ENCODE peak calls at places on chromosomes 11 and 22, in eight cellular contexts. R, W, P, I, Q, C, X and A are unnamed samples.
A peak's percentile ranks its signal among the peaks of the same experiment; 100 is the strongest.

GRCh38 chr11:12042215-12042676 is 33.8 kb upstream of the DKK3 start:
- DNase-seq in R (no peak), W (no peak), P (peak; percentile 55), I (no peak), Q (peak; percentile 90), C (no peak), X (no peak), A (no peak)

GRCh38 chr11:5857590-5857989 is at the start of gene OR52E8:
- DNase-seq in R (no peak), W (no peak), P (no peak), I (no peak), Q (no peak), C (no peak), X (no peak), A (no peak)

GRCh38 chr22:30968924-30969531 is at the start of gene TUG1:
- DNase-seq in R (peak; percentile 96), W (peak; percentile 96), P (peak; percentile 98), I (peak; percentile 99), Q (peak; percentile 99), C (peak; percentile 95), X (peak; percentile 93), A (peak; percentile 98)

GRCh38 chr11:94794287-94795168 is 26.4 kb downstream of the AMOTL1 start:
- DNase-seq in R (no peak), W (no peak), P (peak; percentile 95), I (no peak), Q (peak; percentile 74), C (no peak), X (no peak), A (no peak)

GRCh38 chr22:46092646-46093410 is 57.5 kb upstream of the PPARA start:
- DNase-seq in R (no peak), W (no peak), P (no peak), I (no peak), Q (no peak), C (no peak), X (no peak), A (no peak)

GRCh38 chr11:25200925-25201324 is 704.1 kb downstream of the LUZP2 start:
- DNase-seq in R (no peak), W (no peak), P (no peak), I (no peak), Q (no peak), C (no peak), X (no peak), A (no peak)

GRCh38 chr11:30245621-30246020 is 14.8 kb downstream of the FSHB start:
- DNase-seq in R (no peak), W (no peak), P (no peak), I (no peak), Q (no peak), C (no peak), X (no peak), A (no peak)

GRCh38 chr11:69994810-69995209 is 83.3 kb upstream of the ANO1 start:
- DNase-seq in R (no peak), W (no peak), P (no peak), I (no peak), Q (no peak), C (no peak), X (no peak), A (no peak)

GRCh38 chr11:128472128-128473110 is 114.9 kb downstream of the ETS1 start:
- DNase-seq in R (no peak), W (peak; percentile 43), P (no peak), I (no peak), Q (no peak), C (peak; percentile 29), X (no peak), A (no peak)

GRCh38 chr11:75230621-75231020 is 10.0 kb upstream of the TPBGL start:
- DNase-seq in R (no peak), W (no peak), P (no peak), I (peak; percentile 1), Q (no peak), C (no peak), X (no peak), A (no peak)

GRCh38 chr11:44270403-44271192 is 39.3 kb downstream of the ALX4 start:
- DNase-seq in R (no peak), W (no peak), P (no peak), I (peak; percentile 36), Q (no peak), C (no peak), X (no peak), A (no peak)

GRCh38 chr11:11252403-11252802 is 100.6 kb downstream of the CSNK2A3 start:
- DNase-seq in R (no peak), W (no peak), P (no peak), I (no peak), Q (no peak), C (no peak), X (no peak), A (no peak)

GRCh38 chr22:48498526-48499331 is 1328.9 kb downstream of the BRD1 start:
- DNase-seq in R (no peak), W (no peak), P (no peak), I (no peak), Q (no peak), C (no peak), X (no peak), A (no peak)

GRCh38 chr22:44909241-44909640 is 100.6 kb downstream of the PHF21B start:
- DNase-seq in R (no peak), W (no peak), P (no peak), I (peak; percentile 6), Q (no peak), C (no peak), X (no peak), A (no peak)

GRCh38 chr11:67687986-67688385 is 13.6 kb upstream of the ALDH3B2 start:
- DNase-seq in R (no peak), W (no peak), P (no peak), I (no peak), Q (no peak), C (no peak), X (no peak), A (no peak)

GRCh38 chr11:67983916-67984315 is 20.0 kb downstream of the UNC93B1 start:
- DNase-seq in R (no peak), W (no peak), P (no peak), I (no peak), Q (no peak), C (no peak), X (no peak), A (no peak)

GRCh38 chr11:68796779-68797178 is 44.9 kb downstream of the CPT1A start:
- DNase-seq in R (no peak), W (no peak), P (no peak), I (no peak), Q (no peak), C (no peak), X (no peak), A (no peak)

GRCh38 chr11:35304393-35304790 is 115.0 kb downstream of the SLC1A2 start:
- DNase-seq in R (no peak), W (no peak), P (peak; percentile 86), I (no peak), Q (no peak), C (no peak), X (no peak), A (no peak)

GRCh38 chr11:8586805-8587204 is 7.2 kb downstream of the STK33 start:
- DNase-seq in R (no peak), W (no peak), P (no peak), I (no peak), Q (no peak), C (no peak), X (no peak), A (no peak)

GRCh38 chr11:11996321-11997174 is 11.9 kb downstream of the DKK3 start:
- DNase-seq in R (no peak), W (no peak), P (no peak), I (no peak), Q (no peak), C (no peak), X (no peak), A (no peak)

GRCh38 chr11:19559746-19560145 is 152.9 kb upstream of the NAV2 start:
- DNase-seq in R (no peak), W (no peak), P (no peak), I (no peak), Q (no peak), C (no peak), X (no peak), A (peak; percentile 77)

GRCh38 chr22:36385491-36386350 is 2.0 kb downstream of the MYH9 start:
- DNase-seq in R (no peak), W (peak; percentile 72), P (no peak), I (peak; percentile 70), Q (peak; percentile 82), C (no peak), X (peak; percentile 60), A (no peak)

GRCh38 chr11:68643576-68643975 is 40.8 kb upstream of the GAL start:
- DNase-seq in R (no peak), W (no peak), P (no peak), I (no peak), Q (no peak), C (no peak), X (no peak), A (peak; percentile 67)

GRCh38 chr11:67118059-67118766 is 850 bp upstream of the KDM2A start:
- DNase-seq in R (no peak), W (peak; percentile 45), P (no peak), I (peak; percentile 71), Q (peak; percentile 25), C (peak; percentile 46), X (peak; percentile 43), A (no peak)

GRCh38 chr11:15670520-15671070 is 555.9 kb downstream of the INSC start:
- DNase-seq in R (no peak), W (no peak), P (no peak), I (no peak), Q (no peak), C (no peak), X (no peak), A (no peak)

GRCh38 chr11:33709471-33709870 is 8.8 kb upstream of the C11orf91 start:
- DNase-seq in R (no peak), W (no peak), P (no peak), I (no peak), Q (no peak), C (no peak), X (no peak), A (no peak)

GRCh38 chr22:42169055-42169469 is 38.5 kb upstream of the CYP2D6 start:
- DNase-seq in R (peak; percentile 40), W (peak; percentile 65), P (peak; percentile 28), I (peak; percentile 88), Q (no peak), C (peak; percentile 80), X (peak; percentile 70), A (peak; percentile 79)

GRCh38 chr22:20587206-20587958 is 80.0 kb downstream of the MED15 start:
- DNase-seq in R (no peak), W (no peak), P (no peak), I (no peak), Q (no peak), C (no peak), X (no peak), A (no peak)

GRCh38 chr11:80084614-80085013 is 643.8 kb upstream of the TENM4 start:
- DNase-seq in R (no peak), W (no peak), P (no peak), I (no peak), Q (no peak), C (no peak), X (no peak), A (no peak)

GRCh38 chr11:121887564-121887963 is 228.5 kb downstream of the BLID start:
- DNase-seq in R (no peak), W (no peak), P (no peak), I (no peak), Q (no peak), C (no peak), X (no peak), A (no peak)

GRCh38 chr11:98561216-98561615 is 459.5 kb upstream of the CNTN5 start:
- DNase-seq in R (no peak), W (no peak), P (no peak), I (no peak), Q (no peak), C (no peak), X (no peak), A (no peak)

GRCh38 chr22:28282346-28282745 is 363.3 kb upstream of the PITPNB start:
- DNase-seq in R (no peak), W (no peak), P (peak; percentile 28), I (no peak), Q (no peak), C (no peak), X (no peak), A (no peak)

GRCh38 chr11:6096417-6096816 is 11.1 kb upstream of the OR56B4 start:
- DNase-seq in R (no peak), W (no peak), P (no peak), I (no peak), Q (no peak), C (no peak), X (no peak), A (no peak)

GRCh38 chr11:2737226-2737590 is 37.4 kb upstream of the KCNQ1OT1 start:
- DNase-seq in R (no peak), W (no peak), P (no peak), I (no peak), Q (no peak), C (no peak), X (no peak), A (no peak)